ENCODE peak calls at places on chromosomes 13 and 19, in five cellular contexts. E is left lung, Q is neural progenitor cell, T is tibial nerve, V is mesenchymal stem cell. C is an unnamed sample.

GRCh38 chr19:57269515-57270250 is 10.6 kb upstream of the ZNF460 start:
- DNase-seq in V (peak; percentile 86), E (no peak), T (no peak), Q (no peak), C (no peak)

GRCh38 chr19:47615230-47615629 is 6.3 kb downstream of the BICRA start:
- DNase-seq in E (no peak), Q (no peak), T (no peak), V (no peak), C (no peak)

GRCh38 chr19:38417544-38418506 is 8.2 kb downstream of the RASGRP4 start:
- DNase-seq in T (peak; percentile 11), Q (peak; percentile 84), E (peak; percentile 86), V (peak; percentile 27), C (no peak)

GRCh38 chr19:7230826-7231225 is 63.4 kb downstream of the INSR start:
- DNase-seq in E (no peak), T (no peak), Q (no peak), V (no peak), C (peak; percentile 46)

GRCh38 chr13:98507060-98507797 is 69.7 kb downstream of the STK24 start:
- DNase-seq in E (peak; percentile 58), V (peak; percentile 55), Q (peak; percentile 79), T (peak; percentile 60), C (no peak)

GRCh38 chr13:52118095-52118494 is 10.8 kb downstream of the NEK5 start:
- DNase-seq in T (no peak), Q (no peak), E (no peak), V (no peak), C (no peak)

GRCh38 chr19:58182577-58182988 is 278 bp upstream of the ZNF274 start:
- DNase-seq in E (peak; percentile 95), Q (no peak), T (no peak), V (no peak), C (no peak)

GRCh38 chr19:45439569-45440258 is 16.0 kb upstream of the ERCC1 start:
- DNase-seq in V (peak; percentile 88), Q (peak; percentile 88), E (peak; percentile 82), T (peak; percentile 73), C (peak; percentile 87)

GRCh38 chr19:56245062-56245740 is 27.3 kb upstream of the EDDM13 start:
- DNase-seq in T (no peak), Q (no peak), V (no peak), E (no peak), C (no peak)

GRCh38 chr19:10007366-10007765 is 2.9 kb downstream of the COL5A3 start:
- DNase-seq in E (no peak), V (no peak), Q (no peak), T (peak; percentile 39), C (no peak)

GRCh38 chr19:36266375-36266961 is 51.6 kb downstream of the ZNF146 start:
- DNase-seq in Q (no peak), V (no peak), T (no peak), E (peak; percentile 17), C (no peak)

GRCh38 chr19:38993271-38993670 is 17.7 kb upstream of the FBXO17 start:
- DNase-seq in Q (no peak), V (peak; percentile 55), T (no peak), E (no peak), C (no peak)

GRCh38 chr13:46552302-46552680 is 679 bp upstream of the LRCH1 start:
- DNase-seq in T (no peak), E (no peak), V (no peak), Q (no peak), C (peak; percentile 30)

GRCh38 chr13:110689711-110690110 is 16.2 kb downstream of the CARS2 start:
- DNase-seq in T (no peak), Q (no peak), V (no peak), E (no peak), C (no peak)

GRCh38 chr13:36530050-36530789 is 97.9 kb downstream of the CCNA1 start:
- DNase-seq in E (peak; percentile 43), V (peak; percentile 6), Q (peak; percentile 29), T (no peak), C (no peak)

GRCh38 chr13:70502944-70503343 is 394.7 kb upstream of the KLHL1 start:
- DNase-seq in E (no peak), T (no peak), V (no peak), Q (peak; percentile 37), C (no peak)

GRCh38 chr13:75798353-75799245 is 162.5 kb downstream of the LMO7 start:
- DNase-seq in T (no peak), Q (no peak), E (no peak), V (no peak), C (no peak)

GRCh38 chr13:98780451-98780850 is 28.0 kb upstream of the SLC15A1 start:
- DNase-seq in V (no peak), E (no peak), T (no peak), Q (no peak), C (no peak)

GRCh38 chr13:43107780-43108179 is 84.4 kb downstream of the DNAJC15 start:
- DNase-seq in Q (no peak), V (peak; percentile 31), E (no peak), T (no peak), C (no peak)

GRCh38 chr13:51520524-51520923 is 63.7 kb upstream of the WDFY2 start:
- DNase-seq in E (no peak), Q (no peak), V (peak; percentile 37), T (no peak), C (no peak)

GRCh38 chr19:24033962-24034342 is 53.0 kb upstream of the ZNF254 start:
- DNase-seq in E (peak; percentile 49), V (peak; percentile 76), Q (peak; percentile 46), T (peak; percentile 11), C (peak; percentile 70)

GRCh38 chr13:49441846-49442245 is 2.0 kb downstream of the CAB39L start:
- DNase-seq in T (no peak), V (peak; percentile 40), E (no peak), Q (no peak), C (no peak)

GRCh38 chr13:92074658-92075057 is 676.2 kb downstream of the GPC5 start:
- DNase-seq in E (no peak), T (no peak), Q (peak; percentile 68), V (peak; percentile 21), C (no peak)

GRCh38 chr13:22549126-22549525 is 631.7 kb upstream of the SGCG start:
- DNase-seq in Q (no peak), E (no peak), V (peak; percentile 62), T (no peak), C (no peak)

GRCh38 chr13:111484129-111484925 is 163.9 kb downstream of the TEX29 start:
- DNase-seq in T (no peak), Q (peak; percentile 25), V (no peak), E (no peak), C (no peak)

GRCh38 chr19:929523-930258 is 3.9 kb downstream of the ARID3A start:
- DNase-seq in T (no peak), V (no peak), Q (no peak), E (no peak), C (no peak)

GRCh38 chr19:33426621-33427475 is 53.3 kb downstream of the CEBPG start:
- DNase-seq in Q (no peak), E (no peak), V (no peak), T (no peak), C (no peak)

GRCh38 chr13:45055902-45056648 is 64.2 kb upstream of the GTF2F2 start:
- DNase-seq in T (peak; percentile 14), V (no peak), Q (peak; percentile 57), E (peak; percentile 40), C (no peak)

GRCh38 chr19:47564081-47564480 is 8.9 kb downstream of the ZNF541 start:
- DNase-seq in T (no peak), V (no peak), E (no peak), Q (no peak), C (no peak)

GRCh38 chr13:107847406-107847805 is 367.9 kb downstream of the LIG4 start:
- DNase-seq in T (no peak), E (no peak), V (peak; percentile 68), Q (peak; percentile 63), C (no peak)

GRCh38 chr13:29484236-29484635 is 111.3 kb downstream of the SLC7A1 start:
- DNase-seq in V (no peak), Q (peak; percentile 61), E (no peak), T (no peak), C (no peak)

GRCh38 chr13:21069561-21070004 is 8.2 kb upstream of the LATS2 start:
- DNase-seq in Q (no peak), V (peak; percentile 97), T (peak; percentile 49), E (peak; percentile 62), C (no peak)

GRCh38 chr13:43136940-43137574 is 113.7 kb downstream of the DNAJC15 start:
- DNase-seq in T (no peak), V (no peak), Q (no peak), E (no peak), C (no peak)

GRCh38 chr19:34171539-34171876 is 796 bp upstream of the LSM14A start:
- DNase-seq in V (peak; percentile 79), T (no peak), Q (no peak), E (no peak), C (no peak)

GRCh38 chr13:93847162-93847561 is 620.6 kb downstream of the GPC6 start:
- DNase-seq in V (peak; percentile 80), Q (no peak), T (no peak), E (no peak), C (no peak)

GRCh38 chr19:54464624-54465266 is 1.2 kb upstream of the LENG9 start:
- DNase-seq in T (peak; percentile 76), V (peak; percentile 90), Q (peak; percentile 97), E (peak; percentile 91), C (peak; percentile 91)

GRCh38 chr19:54462072-54462712 is 1.4 kb downstream of the LENG9 start:
- DNase-seq in V (peak; percentile 22), E (no peak), Q (no peak), T (no peak), C (no peak)

GRCh38 chr19:54462713-54463530 is 656 bp downstream of the LENG9 start:
- DNase-seq in E (peak; percentile 80), Q (peak; percentile 81), T (peak; percentile 32), V (peak; percentile 74), C (peak; percentile 89)

GRCh38 chr19:54464044-54464623 is 556 bp upstream of the LENG9 start:
- DNase-seq in Q (peak; percentile 97), E (peak; percentile 94), T (peak; percentile 72), V (peak; percentile 92), C (peak; percentile 92)

DNA sequence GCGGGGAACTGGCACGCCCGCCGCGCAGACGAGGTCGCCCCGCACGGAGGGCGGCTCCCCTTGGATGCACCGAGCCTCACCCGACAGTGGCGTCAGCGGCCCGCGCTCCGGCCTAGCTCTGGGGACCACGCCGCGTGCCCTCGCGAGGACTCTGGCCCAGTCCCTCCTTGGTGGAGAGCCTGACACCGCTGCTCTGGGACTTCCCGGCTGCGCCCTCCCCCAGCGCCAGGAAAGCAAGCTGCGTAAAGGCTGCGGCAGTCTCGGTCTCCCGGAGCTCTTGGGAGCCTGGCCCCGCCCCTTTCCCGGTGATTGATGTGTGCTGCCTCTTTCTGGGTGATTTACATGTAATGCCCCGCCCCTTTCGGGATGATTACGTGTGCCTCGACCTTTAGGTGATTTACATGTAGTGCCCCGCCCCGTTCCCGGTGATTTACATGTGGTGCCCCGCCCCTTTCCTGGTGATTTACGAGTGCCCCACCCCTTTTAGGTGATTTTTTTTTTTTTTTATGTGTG is at the start of gene LENG9:
- DNase-seq in Q (peak; percentile 99), V (peak; percentile 100), E (peak; percentile 99), T (peak; percentile 100), C (peak; percentile 100)
- H3K4me1 ChIP-seq in Q (no peaks in the 10 kb centered on the region), V (peaks cover 47% of the 10 kb centered on the region), E (peaks cover 34% of the 10 kb centered on the region), T (peaks cover 77% of the 10 kb centered on the region), C (peaks cover 37% of the 10 kb centered on the region)

GRCh38 chr19:19654441-19654840 is 9.0 kb downstream of the ATP13A1 start:
- DNase-seq in E (no peak), Q (no peak), V (no peak), T (no peak), C (no peak)
- H3K36me3 ChIP-seq in E (no peaks in the 10 kb centered on the region), Q (no peaks in the 10 kb centered on the region), V (peaks cover 99% of the 10 kb centered on the region), T (peaks cover 81% of the 10 kb centered on the region), C (peaks cover 98% of the 10 kb centered on the region)

GRCh38 chr19:8455018-8455417 is 10.2 kb downstream of the HNRNPM start:
- DNase-seq in E (no peak), T (no peak), V (no peak), Q (no peak), C (no peak)
- H3K4me1 ChIP-seq in E (peaks cover 97% of the 10 kb centered on the region), T (peaks cover 88% of the 10 kb centered on the region), V (peaks cover 37% of the 10 kb centered on the region), Q (peaks cover 41% of the 10 kb centered on the region), C (peaks cover 100% of the 10 kb centered on the region)

GRCh38 chr19:19650331-19650730 is 6.9 kb upstream of the GMIP start:
- DNase-seq in Q (no peak), V (no peak), E (no peak), T (no peak), C (no peak)
- H3K36me3 ChIP-seq in Q (no peaks in the 10 kb centered on the region), V (peaks cover 93% of the 10 kb centered on the region), E (no peaks in the 10 kb centered on the region), T (peaks cover 73% of the 10 kb centered on the region), C (peaks cover 100% of the 10 kb centered on the region)